ENCODE peak calls at places on chromosomes 11 and 22, in six cellular contexts. E is GM12878, Q is sigmoid colon, A is transverse colon, D is vagina, V is stomach. Z is an unnamed sample.

GRCh38 chr22:46813816-46814597 is 51.6 kb downstream of the TBC1D22A start:
- DNase-seq in A (no peak), D (peak), V (peak), E (no peak), Q (no peak), Z (no peak)

GRCh38 chr22:48520888-48521600 is 1306.6 kb downstream of the BRD1 start:
- DNase-seq in E (no peak), D (no peak), A (no peak), V (no peak), Q (no peak), Z (no peak)

GRCh38 chr11:117822031-117822521 is 2.5 kb downstream of the FXYD2 start:
- DNase-seq in D (no peak), V (peak), A (peak), Q (peak), E (no peak), Z (no peak)

GRCh38 chr22:32590556-32590955 is 115.9 kb downstream of the FBXO7 start:
- DNase-seq in D (no peak), E (no peak), V (no peak), Q (no peak), A (no peak), Z (no peak)

GRCh38 chr11:9617960-9618359 is 44.5 kb downstream of the WEE1 start:
- DNase-seq in D (no peak), Q (no peak), E (no peak), A (no peak), V (no peak), Z (no peak)

GRCh38 chr11:75597636-75598035 is 35.6 kb downstream of the SERPINH1 start:
- DNase-seq in D (no peak), Q (no peak), E (no peak), A (no peak), V (no peak), Z (no peak)

GRCh38 chr11:120254788-120255518 is 15.0 kb downstream of the POU2F3 start:
- DNase-seq in D (no peak), A (no peak), V (no peak), Q (no peak), E (no peak), Z (peak)

GRCh38 chr22:46346680-46347405 is 11.3 kb downstream of the TRMU start:
- DNase-seq in E (no peak), A (no peak), D (no peak), Q (no peak), V (peak), Z (peak)

GRCh38 chr11:6297831-6298230 is 22.5 kb downstream of the CAVIN3 start:
- DNase-seq in A (no peak), Q (no peak), E (no peak), D (no peak), V (no peak), Z (no peak)

GRCh38 chr11:131584694-131585592 is 214.5 kb downstream of the NTM start:
- DNase-seq in E (no peak), D (no peak), A (no peak), V (no peak), Q (no peak), Z (peak)

GRCh38 chr22:44659140-44659539 is 42.9 kb upstream of the PRR5 start:
- DNase-seq in A (no peak), Q (peak), E (no peak), D (peak), V (no peak), Z (no peak)

GRCh38 chr11:18618341-18619025 is 15.7 kb downstream of the SPTY2D1 start:
- DNase-seq in V (no peak), D (no peak), A (no peak), E (no peak), Q (no peak), Z (no peak)

GRCh38 chr11:125364085-125364822 is 131.8 kb downstream of the FEZ1 start:
- DNase-seq in E (no peak), D (no peak), V (no peak), Q (no peak), A (no peak), Z (no peak)

GRCh38 chr11:35919244-35919643 is 24.6 kb upstream of the LDLRAD3 start:
- DNase-seq in V (no peak), Q (no peak), E (no peak), D (no peak), A (no peak), Z (no peak)

GRCh38 chr11:125517116-125517804 is 21.2 kb upstream of the FEZ1 start:
- DNase-seq in A (no peak), V (no peak), Q (no peak), D (no peak), E (no peak), Z (no peak)

GRCh38 chr11:46452918-46453517 is 61.4 kb upstream of the CHRM4 start:
- DNase-seq in A (no peak), E (no peak), V (no peak), Q (no peak), D (no peak), Z (no peak)

GRCh38 chr11:27972432-27973170 is 135.4 kb downstream of the KIF18A start:
- DNase-seq in A (no peak), E (no peak), Q (no peak), V (no peak), D (no peak), Z (no peak)

GRCh38 chr11:113806403-113806802 is 26.8 kb downstream of the CLDN25 start:
- DNase-seq in A (peak), V (no peak), Q (no peak), E (no peak), D (no peak), Z (no peak)

GRCh38 chr11:82771781-82772180 is 38.1 kb upstream of the FAM181B start:
- DNase-seq in V (no peak), Q (no peak), A (no peak), E (no peak), D (no peak), Z (no peak)

GRCh38 chr11:134517621-134518293 is 105.7 kb upstream of the B3GAT1 start:
- DNase-seq in D (no peak), A (peak), Q (peak), E (no peak), V (no peak), Z (no peak)

GRCh38 chr11:22407899-22408298 is 69.7 kb downstream of the SLC17A6 start:
- DNase-seq in E (no peak), D (no peak), A (no peak), V (no peak), Q (no peak), Z (no peak)

GRCh38 chr11:93099811-93100210 is 98.0 kb downstream of the SLC36A4 start:
- DNase-seq in A (no peak), D (no peak), V (no peak), E (no peak), Q (no peak), Z (no peak)

GRCh38 chr22:18962308-18962635 is 26.2 kb upstream of the PRODH start:
- DNase-seq in E (no peak), V (no peak), Q (no peak), D (no peak), A (no peak), Z (peak)

GRCh38 chr11:797300-798092 is 585 bp downstream of the SLC25A22 start:
- DNase-seq in Q (peak), A (peak), D (no peak), E (no peak), V (peak), Z (peak)

GRCh38 chr11:61904539-61905048 is 12.8 kb downstream of the RAB3IL1 start:
- DNase-seq in E (no peak), A (no peak), V (peak), Q (no peak), D (no peak), Z (peak)

GRCh38 chr11:6418199-6418957 is 516 bp downstream of the APBB1 start:
- DNase-seq in D (no peak), E (no peak), A (peak), V (no peak), Q (no peak), Z (peak)

GRCh38 chr22:21967693-21968271 is 14.8 kb downstream of the TOP3B start:
- DNase-seq in E (no peak), D (no peak), A (no peak), Q (no peak), V (no peak), Z (no peak)

GRCh38 chr11:74682731-74683278 is 48.4 kb downstream of the CHRDL2 start:
- DNase-seq in E (no peak), Q (no peak), A (peak), D (no peak), V (no peak), Z (no peak)

GRCh38 chr22:25404923-25405853 is 159.3 kb upstream of the GRK3 start:
- DNase-seq in D (no peak), A (peak), Q (peak), E (no peak), V (peak), Z (peak)

GRCh38 chr11:47329431-47329993 is 23.0 kb downstream of the MYBPC3 start:
- DNase-seq in A (no peak), Q (no peak), E (no peak), D (no peak), V (no peak), Z (no peak)

GRCh38 chr11:69894126-69895047 is 75.2 kb upstream of the FGF3 start:
- DNase-seq in A (no peak), D (no peak), E (no peak), Q (no peak), V (no peak), Z (no peak)

GRCh38 chr11:78161937-78162336 is 22.5 kb upstream of the ALG8 start:
- DNase-seq in A (peak), D (no peak), Q (peak), E (no peak), V (no peak), Z (no peak)

GRCh38 chr11:108852701-108853100 is 187.8 kb downstream of the DDX10 start:
- DNase-seq in Q (no peak), E (no peak), D (no peak), A (no peak), V (no peak), Z (no peak)

GRCh38 chr11:47488111-47488510 is 39.2 kb upstream of the RAPSN start:
- DNase-seq in Q (no peak), V (no peak), E (no peak), A (no peak), D (no peak), Z (no peak)

GRCh38 chr11:113022267-113022666 is 61.0 kb downstream of the NCAM1 start:
- DNase-seq in D (no peak), Q (no peak), A (no peak), V (no peak), E (no peak), Z (no peak)

GRCh38 chr11:100681064-100681502 is 6.0 kb upstream of the ARHGAP42 start:
- DNase-seq in E (peak), D (no peak), A (peak), V (peak), Q (peak), Z (no peak)

GRCh38 chr11:80621871-80622270 is 1181.0 kb upstream of the TENM4 start:
- DNase-seq in E (no peak), V (no peak), A (no peak), Q (no peak), D (no peak), Z (no peak)

GRCh38 chr11:13290221-13290980 is 12.8 kb downstream of the BMAL1 start:
- DNase-seq in Q (no peak), E (no peak), V (no peak), A (no peak), D (no peak), Z (no peak)

GRCh38 chr11:13287026-13287425 is 9.4 kb downstream of the BMAL1 start:
- DNase-seq in D (no peak), V (no peak), E (no peak), A (no peak), Q (no peak), Z (no peak)

GRCh38 chr11:13288375-13289029 is 10.9 kb downstream of the BMAL1 start:
- DNase-seq in A (no peak), Q (no peak), V (no peak), D (no peak), E (no peak), Z (no peak)

GRCh38 chr11:13287681-13288080 is 10.1 kb downstream of the BMAL1 start:
- DNase-seq in E (no peak), Q (no peak), A (no peak), D (no peak), V (no peak), Z (no peak)

DNA sequence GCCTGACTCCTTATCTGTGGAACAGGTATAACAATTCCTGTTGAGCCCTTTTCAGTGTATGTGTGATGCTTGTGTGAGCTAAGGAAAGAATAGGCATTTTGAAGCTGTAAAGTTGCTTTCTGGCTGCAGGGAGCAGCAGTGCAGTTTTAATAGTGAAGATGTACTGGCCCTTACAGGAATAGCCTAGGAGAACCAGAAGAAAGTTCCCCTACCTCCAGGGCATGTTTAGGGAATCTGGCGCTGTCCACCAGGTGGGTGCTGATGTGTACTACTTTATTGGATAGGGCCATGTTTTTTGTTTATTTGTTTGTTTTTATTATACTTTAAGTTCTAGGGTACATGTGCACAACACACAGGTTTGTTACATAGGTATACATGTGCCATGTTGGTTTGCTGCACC is 11.5 kb downstream of the BMAL1 start:
- DNase-seq in A (no peak), Q (no peak), D (no peak), E (no peak), V (no peak), Z (no peak)
- TF ChIP-seq CTCF in A (no peak), Q (no peak), D (no peak), E (no peak), V (no peak), Z (no peak)

GRCh38 chr11:19735512-19735911 is 22.9 kb downstream of the NAV2 start:
- DNase-seq in V (no peak), E (no peak), A (no peak), Q (no peak), D (no peak), Z (no peak)
- TF ChIP-seq POLR2AphosphoS5 in V (no peak), E (no peak), A (no peak), Q (peak), D (no peak), Z (no peak)

DNA sequence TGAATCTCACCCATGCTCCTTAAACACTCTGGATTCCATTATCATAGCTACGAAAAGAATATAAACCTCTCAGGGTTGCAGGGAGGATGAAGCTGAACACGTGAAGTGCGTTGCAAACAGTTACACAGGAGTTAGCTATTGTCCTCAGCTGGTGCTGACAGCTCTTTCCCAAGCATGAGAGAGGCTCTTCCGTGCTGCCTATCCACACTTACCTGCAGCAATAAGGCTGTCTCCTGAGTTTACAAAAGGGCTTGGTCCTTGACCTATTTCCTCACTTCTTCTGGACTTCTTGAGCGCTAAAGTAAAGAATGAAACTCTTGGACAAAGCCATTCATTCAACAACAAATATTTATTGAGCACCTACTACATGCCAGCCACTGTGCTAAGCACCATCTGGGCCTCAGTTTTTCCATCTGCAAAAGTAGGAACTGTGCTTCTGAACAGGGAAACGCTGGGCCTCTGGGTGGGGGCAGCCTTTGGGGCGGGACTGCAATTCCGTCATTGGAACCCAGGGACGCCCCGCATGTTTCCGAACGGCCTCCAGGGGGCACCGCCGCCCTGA is 749 bp upstream of the ARL2 start:
- DNase-seq in D (no peak), E (no peak), Q (peak), V (peak), A (peak), Z (peak)
- TF ChIP-seq CTCF in D (no peak), E (peak), Q (no peak), V (no peak), A (no peak), Z (no peak)

GRCh38 chr11:72591785-72592490 is 82.3 kb downstream of the PDE2A start:
- DNase-seq in D (no peak), A (no peak), V (no peak), Q (no peak), E (no peak), Z (no peak)
- TF ChIP-seq POLR2AphosphoS5 in D (no peak), A (no peak), V (no peak), Q (no peak), E (no peak), Z (no peak)

Z was measured in upper lobe of left lung.